ENCODE peak calls at places on chromosomes 13 and 19, in four cellular contexts. B is body of pancreas; P is CD4-positive, CD25-positive, alpha-beta regulatory T cell; C is DND-41. F is an unnamed sample. For H3K4me1 and H3K36me3, the result is how much of the 10 kb centered on the place peaks cover.

GRCh38 chr19:14440049-14440448 is 6.9 kb downstream of the PKN1 start:
- DNase-seq in B (no peak), P (peak), C (peak), F (peak)

GRCh38 chr19:35991731-35992450 is 3.1 kb upstream of the SDHAF1 start:
- DNase-seq in B (no peak), P (no peak), C (no peak), F (no peak)

GRCh38 chr13:107964356-107964755 is 251.0 kb downstream of the LIG4 start:
- DNase-seq in B (no peak), P (no peak), C (no peak), F (peak)

GRCh38 chr19:45097776-45098520 is 5.0 kb downstream of the PPP1R37 start:
- DNase-seq in B (no peak), P (no peak), C (no peak), F (peak)

GRCh38 chr19:53980553-53981407 is 10.7 kb upstream of the CACNG6 start:
- DNase-seq in B (no peak), P (no peak), C (no peak), F (peak)

GRCh38 chr19:55196803-55197202 is 12.5 kb downstream of the PTPRH start:
- DNase-seq in B (no peak), P (no peak), C (no peak), F (no peak)

GRCh38 chr19:518292-519231 is 11.3 kb downstream of the TPGS1 start:
- DNase-seq in B (no peak), P (peak), C (no peak), F (no peak)

GRCh38 chr19:54415208-54415900 is at the start of gene TTYH1:
- DNase-seq in B (no peak), P (no peak), C (no peak), F (no peak)

GRCh38 chr13:51523082-51523518 is 61.2 kb upstream of the WDFY2 start:
- DNase-seq in B (no peak), P (no peak), C (peak), F (no peak)

GRCh38 chr19:35027009-35027408 is 3.3 kb upstream of the SCN1B start:
- DNase-seq in B (no peak), P (no peak), C (no peak), F (no peak)

GRCh38 chr19:16381756-16382401 is 57.3 kb downstream of the KLF2 start:
- DNase-seq in B (peak), P (no peak), C (no peak), F (no peak)

GRCh38 chr13:71278512-71278911 is 588.5 kb downstream of the DACH1 start:
- DNase-seq in B (no peak), P (no peak), C (no peak), F (no peak)

GRCh38 chr19:5171711-5172110 is 168.9 kb downstream of the PTPRS start:
- DNase-seq in B (no peak), P (no peak), C (no peak), F (no peak)

GRCh38 chr19:10421981-10422461 is 1.7 kb downstream of the PDE4A start:
- DNase-seq in B (no peak), P (no peak), C (no peak), F (no peak)

GRCh38 chr19:6065685-6066365 is 44.5 kb downstream of the RFX2 start:
- DNase-seq in B (peak), P (no peak), C (peak), F (no peak)

GRCh38 chr19:11519138-11519537 is 9.8 kb downstream of the ECSIT start:
- DNase-seq in B (no peak), P (no peak), C (no peak), F (no peak)

GRCh38 chr13:40121711-40122110 is 466.2 kb downstream of the COG6 start:
- DNase-seq in B (no peak), P (no peak), C (no peak), F (peak)

GRCh38 chr13:50529154-50529882 is 314.2 kb downstream of the DLEU7 start:
- DNase-seq in B (peak), P (no peak), C (peak), F (peak)

GRCh38 chr19:6061420-6062130 is 48.7 kb downstream of the RFX2 start:
- DNase-seq in B (no peak), P (no peak), C (no peak), F (no peak)

GRCh38 chr19:38193445-38193844 is 30.6 kb downstream of the DPF1 start:
- DNase-seq in B (no peak), P (no peak), C (no peak), F (no peak)

GRCh38 chr19:5338661-5339469 is 1.7 kb downstream of the PTPRS start:
- DNase-seq in B (no peak), P (no peak), C (no peak), F (peak)

GRCh38 chr13:71866173-71867091 is 572 bp downstream of the DACH1 start:
- DNase-seq in B (peak), P (no peak), C (peak), F (peak)

GRCh38 chr13:109331898-109332297 is 454.5 kb downstream of the IRS2 start:
- DNase-seq in B (no peak), P (no peak), C (no peak), F (peak)

GRCh38 chr13:78491978-78492377 is 111.4 kb downstream of the POU4F1 start:
- DNase-seq in B (no peak), P (no peak), C (no peak), F (no peak)

GRCh38 chr13:103878891-103879605 is 812.8 kb upstream of the SLC10A2 start:
- DNase-seq in B (no peak), P (no peak), C (no peak), F (peak)

GRCh38 chr19:48543121-48543710 is 8.8 kb upstream of the SULT2B1 start:
- DNase-seq in B (peak), P (no peak), C (no peak), F (peak)

GRCh38 chr13:79675931-79676658 is 195.1 kb downstream of the NDFIP2 start:
- DNase-seq in B (no peak), P (no peak), C (no peak), F (no peak)

GRCh38 chr13:43787998-43788397 is 1.2 kb upstream of the ENOX1 start:
- DNase-seq in B (no peak), P (no peak), C (no peak), F (peak)

GRCh38 chr13:37313383-37313782 is 207.9 kb upstream of the CSNK1A1L start:
- DNase-seq in B (no peak), P (no peak), C (no peak), F (no peak)

GRCh38 chr19:2195914-2196313 is 32.2 kb downstream of the DOT1L start:
- DNase-seq in B (no peak), P (no peak), C (no peak), F (no peak)

DNA sequence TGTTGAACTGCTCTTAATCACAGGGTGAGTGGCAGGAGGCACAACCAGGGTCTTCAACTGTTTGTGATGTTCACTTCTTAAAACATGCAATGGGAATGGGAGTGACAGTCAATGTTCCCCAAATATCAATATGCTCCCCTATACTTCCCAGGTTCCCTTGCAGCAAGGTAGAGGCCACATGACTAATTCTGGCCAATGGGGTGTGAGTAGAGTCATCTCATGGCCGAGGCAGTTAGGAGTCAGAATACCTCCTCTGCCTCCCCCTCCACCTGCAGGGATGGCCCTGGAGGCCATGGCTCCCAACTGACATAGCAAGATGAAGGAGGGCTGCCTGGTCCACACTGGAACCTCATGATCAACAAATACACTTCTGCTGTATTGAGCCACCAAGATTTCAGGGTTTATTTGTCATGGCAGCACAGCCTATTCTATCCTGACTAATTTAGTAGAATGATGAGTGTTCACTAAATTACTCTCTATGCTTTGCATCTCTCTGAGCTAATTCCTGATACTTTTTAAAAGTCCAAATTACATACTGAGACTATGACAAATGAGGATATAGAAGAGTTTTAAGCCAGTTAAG is 8.9 kb downstream of the VRK3 start:
- DNase-seq in B (no peak), P (no peak), C (no peak), F (no peak)
- H3K4me1 ChIP-seq in B (under half), P (under half), C (under half), F (under half)

DNA sequence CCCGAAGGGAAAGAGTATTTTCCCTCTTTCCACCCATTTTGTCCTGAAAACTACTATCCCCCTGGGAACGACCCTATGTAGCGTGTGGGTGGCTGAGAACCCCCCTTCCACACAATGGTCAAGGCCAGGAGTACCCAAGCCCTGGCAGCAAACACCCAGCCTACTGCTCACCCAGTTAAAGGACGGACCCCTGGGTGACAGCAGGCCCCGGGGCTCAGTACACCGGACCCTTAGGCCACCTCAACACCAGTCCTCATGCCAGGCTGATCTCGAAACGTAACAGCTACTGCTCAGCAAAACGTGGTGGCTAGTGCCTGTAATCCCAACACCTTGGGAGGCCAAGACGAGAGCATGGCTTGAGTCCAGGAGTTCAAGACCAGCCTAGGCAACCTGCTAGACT is 1.4 kb downstream of the ANKRD27 start:
- DNase-seq in B (no peak), P (no peak), C (no peak), F (no peak)
- H3K4me3 ChIP-seq in B (no peak), P (peak), C (no peak), F (no peak)

GRCh38 chr19:39829702-39830275 is 4.2 kb downstream of the DYRK1B start:
- DNase-seq in B (no peak), P (no peak), C (no peak), F (no peak)
- H3K36me3 ChIP-seq in B (under half), P (under half), C (half or more), F (half or more)

GRCh38 chr13:95182570-95183285 is 118.5 kb downstream of the ABCC4 start:
- DNase-seq in B (no peak), P (no peak), C (no peak), F (no peak)
- H3K4me1 ChIP-seq in B (under half), P (under half), C (under half), F (under half)

DNA sequence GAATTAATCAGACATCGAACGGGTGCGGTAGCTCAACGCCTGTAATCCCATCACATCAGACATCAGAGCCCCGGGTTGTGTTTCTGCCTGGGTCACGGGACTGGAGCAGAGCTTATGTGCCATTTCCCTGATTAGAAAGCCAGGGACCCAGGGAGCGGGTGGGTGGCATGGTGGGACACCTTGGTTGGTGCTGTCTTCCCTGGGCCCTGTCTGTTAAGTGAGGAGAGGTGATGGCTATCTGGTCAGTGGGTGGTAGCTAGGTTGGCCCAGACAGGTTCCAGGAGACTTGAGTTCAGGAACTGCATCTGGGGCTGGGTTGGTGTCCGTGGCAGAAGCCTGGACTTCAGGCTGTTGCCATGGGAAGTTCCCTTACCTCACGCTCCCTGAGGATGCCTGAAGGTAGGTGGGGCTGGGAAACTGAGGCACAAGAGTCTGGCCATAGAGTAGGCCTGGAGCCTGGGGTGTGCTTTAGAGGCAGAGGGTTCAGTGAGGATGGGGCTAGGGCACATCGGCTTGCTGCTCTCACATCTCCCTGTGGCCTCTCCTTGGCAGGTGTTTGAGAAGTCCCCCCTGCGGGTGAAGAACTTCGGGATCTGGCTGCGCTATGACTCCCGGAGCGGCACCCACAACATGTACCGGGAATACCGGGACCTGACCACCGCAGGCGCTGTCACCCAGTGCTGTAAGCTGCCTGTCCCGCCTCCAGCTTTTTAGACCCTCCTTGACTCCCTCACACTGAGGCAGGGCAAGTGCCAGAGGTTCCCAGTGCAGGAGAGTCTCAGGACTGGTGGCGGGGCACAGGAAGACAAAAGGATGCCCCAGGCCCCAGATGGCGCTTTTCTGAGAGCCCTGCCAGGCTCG is 2.1 kb downstream of the RPL18A start:
- DNase-seq in B (no peak), P (no peak), C (no peak), F (no peak)
- H3K4me3 ChIP-seq in B (no peak), P (no peak), C (no peak), F (peak)

GRCh38 chr19:8468124-8468523 is 23.3 kb downstream of the HNRNPM start:
- DNase-seq in B (no peak), P (no peak), C (no peak), F (no peak)
- H3K36me3 ChIP-seq in B (under half), P (half or more), C (half or more), F (half or more)

GRCh38 chr13:114266241-114266640 is 15.2 kb upstream of the UPF3A start:
- DNase-seq in B (no peak), P (no peak), C (no peak), F (no peak)
- H3K4me1 ChIP-seq in B (under half), P (under half), C (under half), F (under half)

DNA sequence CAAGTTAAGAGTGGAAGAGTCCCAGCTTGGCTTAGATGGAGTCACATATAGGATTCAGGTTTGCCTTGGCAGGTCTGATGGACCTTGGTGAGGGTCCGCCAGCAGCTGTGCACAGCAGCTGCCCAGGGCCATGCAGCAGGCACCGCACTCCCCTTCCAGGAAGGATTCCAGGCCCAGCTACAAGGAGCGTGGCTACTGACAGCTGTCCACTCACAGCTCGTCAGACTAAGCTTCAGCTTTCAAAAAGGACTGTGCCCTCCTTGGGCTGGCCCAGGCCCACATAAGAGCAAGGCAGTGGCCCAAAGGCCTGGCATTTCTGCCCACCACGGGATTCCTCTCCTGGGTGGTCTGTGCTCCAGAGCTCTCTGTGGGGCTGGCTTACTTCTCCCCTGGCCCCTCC is 68.4 kb downstream of the ALOX5AP start:
- DNase-seq in B (no peak), P (no peak), C (no peak), F (peak)
- H3K4me3 ChIP-seq in B (no peak), P (no peak), C (no peak), F (peak)

GRCh38 chr19:32367948-32368536 is 22.6 kb downstream of the ZNF507 start:
- DNase-seq in B (no peak), P (no peak), C (no peak), F (no peak)
- H3K36me3 ChIP-seq in B (under half), P (half or more), C (half or more), F (half or more)

GRCh38 chr13:114141261-114141996 is 9.0 kb upstream of the RASA3 start:
- DNase-seq in B (no peak), P (no peak), C (no peak), F (no peak)

GRCh38 chr13:114144606-114145244 is 12.3 kb upstream of the RASA3 start:
- DNase-seq in B (no peak), P (no peak), C (no peak), F (no peak)

GRCh38 chr13:114143806-114144605 is 11.6 kb upstream of the RASA3 start:
- DNase-seq in B (peak), P (peak), C (peak), F (no peak)

GRCh38 chr13:114142137-114142550 is 9.7 kb upstream of the RASA3 start:
- DNase-seq in B (no peak), P (no peak), C (no peak), F (no peak)

DNA sequence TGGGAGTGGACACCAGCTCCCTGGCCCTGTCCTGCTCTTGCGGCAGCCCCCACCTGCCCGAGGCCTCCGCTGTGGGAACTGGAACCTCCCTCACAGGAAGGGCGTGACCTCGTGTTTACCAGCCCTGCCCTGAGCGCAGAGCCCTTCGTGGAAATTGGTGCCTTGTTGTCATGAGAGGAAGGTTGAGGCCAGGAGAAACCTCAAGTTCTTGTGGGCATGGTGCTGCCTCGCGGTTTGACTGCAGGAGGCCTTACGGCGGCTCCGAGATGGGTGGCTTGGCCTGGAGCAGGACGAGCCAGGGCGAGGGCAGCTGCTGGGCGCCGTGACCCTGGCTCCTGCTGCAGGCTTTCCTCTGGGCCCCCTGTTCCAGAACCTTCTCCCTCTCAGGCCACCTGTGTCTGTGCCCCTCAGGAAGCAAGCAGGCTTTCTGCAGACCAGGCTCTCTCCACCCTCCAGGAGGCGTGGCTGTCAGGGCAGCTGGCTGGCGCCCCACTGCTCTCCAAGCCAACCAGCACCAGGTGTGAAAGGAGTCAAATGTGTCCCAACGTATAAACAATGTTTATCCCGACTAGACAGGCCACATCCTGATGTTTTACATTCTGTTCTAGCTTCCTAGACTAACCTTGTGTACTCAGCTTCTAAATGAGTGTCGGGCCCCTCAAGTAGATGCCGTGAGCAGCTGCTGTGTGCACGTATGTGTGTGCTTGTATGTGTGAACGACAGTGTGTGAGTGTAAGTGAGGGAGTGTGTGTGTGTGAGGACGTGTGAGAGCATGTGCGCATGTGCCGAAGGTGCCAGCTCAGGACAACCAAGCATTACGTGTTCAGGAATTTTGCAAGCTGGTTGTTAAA is 10.4 kb upstream of the RASA3 start:
- DNase-seq in B (peak), P (peak), C (peak), F (peak)
- H3K4me1 ChIP-seq in B (under half), P (half or more), C (half or more), F (under half)

F was measured in SJCRH30.